ENCODE peak calls at places on chromosomes 16 and 17, in four cellular contexts. J, M, L and W are unnamed samples.

GRCh38 chr17:17736205-17737183 is 55.2 kb downstream of the RAI1 start:
- DNase-seq in L (no peak), M (peak; percentile 43), J (no peak), W (peak; percentile 19)

GRCh38 chr17:75504347-75505151 is 10.8 kb downstream of the CASKIN2 start:
- DNase-seq in L (peak; percentile 84), M (no peak), J (no peak), W (peak; percentile 11)

GRCh38 chr16:55559233-55559632 is 7.3 kb upstream of the CAPNS2 start:
- DNase-seq in M (peak; percentile 73), J (no peak), L (no peak), W (peak; percentile 49)

GRCh38 chr16:51816929-51817328 is 665.9 kb upstream of the SALL1 start:
- DNase-seq in J (no peak), M (peak; percentile 67), L (no peak), W (peak; percentile 87)

GRCh38 chr16:70453891-70454220 is 539 bp upstream of the FCSK start:
- DNase-seq in J (peak; percentile 62), L (no peak), M (no peak), W (no peak)

GRCh38 chr16:30067584-30067916 is 2.0 kb downstream of the ALDOA start:
- DNase-seq in J (no peak), M (no peak), L (no peak), W (no peak)

GRCh38 chr17:17408236-17408794 is 68.5 kb upstream of the MED9 start:
- DNase-seq in L (no peak), M (peak; percentile 61), J (no peak), W (no peak)

GRCh38 chr16:84933774-84934571 is 77.4 kb downstream of the ZDHHC7 start:
- DNase-seq in L (no peak), J (no peak), M (peak; percentile 47), W (no peak)

GRCh38 chr17:78400581-78401240 is 22.3 kb downstream of the PGS1 start:
- DNase-seq in L (no peak), J (no peak), M (no peak), W (no peak)

GRCh38 chr17:7147772-7148171 is 31.4 kb downstream of the ASGR1 start:
- DNase-seq in J (no peak), M (no peak), L (no peak), W (no peak)

GRCh38 chr17:42623732-42624596 is 14.5 kb downstream of the TUBG1 start:
- DNase-seq in L (no peak), J (no peak), M (peak; percentile 38), W (no peak)

GRCh38 chr17:8557176-8557806 is 73.2 kb downstream of the MYH10 start:
- DNase-seq in M (no peak), L (no peak), J (no peak), W (peak; percentile 31)

GRCh38 chr17:76995352-76996105 is 127.3 kb downstream of the MGAT5B start:
- DNase-seq in M (no peak), J (no peak), L (peak; percentile 80), W (no peak)

GRCh38 chr16:19755268-19755667 is 37.2 kb downstream of the IQCK start:
- DNase-seq in L (no peak), J (no peak), M (no peak), W (no peak)

GRCh38 chr16:30652718-30653117 is 2.0 kb downstream of the PRR14 start:
- DNase-seq in J (no peak), M (no peak), L (no peak), W (no peak)

DNA sequence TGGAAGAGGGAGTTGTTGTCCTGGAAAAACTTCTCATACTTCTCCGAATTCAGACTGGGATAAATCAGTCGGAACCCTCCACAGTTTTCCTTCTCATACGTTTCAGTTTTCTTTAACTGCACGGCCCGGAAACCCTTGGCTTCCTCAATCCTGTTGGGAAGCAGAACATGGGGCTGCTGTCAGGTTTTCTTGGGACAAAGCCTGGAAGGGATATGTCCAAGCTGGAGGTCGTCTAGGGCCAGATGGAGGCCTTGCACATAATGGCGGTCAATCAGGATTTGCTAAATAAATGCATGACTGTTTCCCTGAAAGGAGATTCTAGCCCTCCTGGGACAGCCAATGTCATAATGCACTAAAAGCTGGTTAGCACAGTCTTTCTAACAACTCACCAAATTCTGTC is 29.2 kb downstream of the TTLL6 start:
- DNase-seq in L (no peak), J (no peak), M (no peak), W (no peak)
- H2BK120ac ChIP-seq in L (no peak overlapping the region), J (no peak overlapping the region), M (no peak overlapping the region), W (no peak overlapping the region)

DNA sequence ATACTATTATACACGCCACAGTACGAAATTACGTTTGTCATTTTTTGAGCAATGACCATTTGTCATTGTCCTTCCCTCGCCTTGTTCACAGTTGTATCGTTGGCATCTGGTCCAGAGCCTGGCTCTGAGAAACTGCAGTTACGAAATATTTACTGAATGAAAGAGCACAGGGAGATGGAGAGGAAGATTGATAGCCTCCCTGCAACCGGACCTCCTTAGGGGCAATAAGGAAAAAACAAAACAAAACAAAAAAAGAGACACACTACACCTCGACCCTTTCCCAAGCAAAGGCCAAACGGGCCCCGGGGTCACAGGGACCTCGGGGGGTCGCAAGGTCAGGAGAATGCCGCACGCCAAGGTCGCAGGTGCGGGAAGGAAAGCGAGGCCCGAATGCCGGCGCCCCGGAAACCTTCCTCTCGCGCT is 857 bp downstream of the GOT2 start:
- DNase-seq in M (peak; percentile 5), L (no peak), J (no peak), W (peak; percentile 39)
- H3K4ac ChIP-seq in M (no peak overlapping the region), L (no peak overlapping the region), J (no peak overlapping the region), W (no peak overlapping the region)

DNA sequence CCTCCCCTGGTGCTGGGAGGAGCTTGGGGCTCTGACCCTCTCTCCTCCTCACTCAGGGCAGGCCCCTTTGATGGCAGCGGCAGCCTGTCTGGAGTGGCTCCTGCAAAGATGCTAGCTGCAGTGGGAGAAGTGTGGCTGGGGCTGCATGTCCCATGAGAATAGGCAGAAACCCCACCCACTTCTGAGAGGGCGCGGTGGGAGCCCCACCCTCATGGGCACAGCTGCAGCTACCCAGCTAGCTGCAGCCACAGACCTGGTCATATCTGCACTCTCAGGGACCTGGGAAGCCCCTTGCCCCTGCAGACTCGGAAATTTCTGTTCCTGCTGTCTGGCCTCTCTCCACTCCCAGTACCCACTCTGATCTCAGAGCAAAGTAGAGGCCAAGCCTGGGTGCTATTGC is 72.2 kb upstream of the BRD7 start:
- DNase-seq in J (no peak), L (no peak), M (no peak), W (no peak)
- H2AFZ ChIP-seq in J (no peak overlapping the region), L (no peak overlapping the region), M (no peak overlapping the region), W (no peak overlapping the region)

GRCh38 chr16:1818204-1818872 is 8.3 kb downstream of the HAGH start:
- DNase-seq in L (no peak), J (no peak), M (no peak), W (no peak)
- H2BK120ac ChIP-seq in L (no peak overlapping the region), J (no peak overlapping the region), M (no peak overlapping the region), W (no peak overlapping the region)

DNA sequence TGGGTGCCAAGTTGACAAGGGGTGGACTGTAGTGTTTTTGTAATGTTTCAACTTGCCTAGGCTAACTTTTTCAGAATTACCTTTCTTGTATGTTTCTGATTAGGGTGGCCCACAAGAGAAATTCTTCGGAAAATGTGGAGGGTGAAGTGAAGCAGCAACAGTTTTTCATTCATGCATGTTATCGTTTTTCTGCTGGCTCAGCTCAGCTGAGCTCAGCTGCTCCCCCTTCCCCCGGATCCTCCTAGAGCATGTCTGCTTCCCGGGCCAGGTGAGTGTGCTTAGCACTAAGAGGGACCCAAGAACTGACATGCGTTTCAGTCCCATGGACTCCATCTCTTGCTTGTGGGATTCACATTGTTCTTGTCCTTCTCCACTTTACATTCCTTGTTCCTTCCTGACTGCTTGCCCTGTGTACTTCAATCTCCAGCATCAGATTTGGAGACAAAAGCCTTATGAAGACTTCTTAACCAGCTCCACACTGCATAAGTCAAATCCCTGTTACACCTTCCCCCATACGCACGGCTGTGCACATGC is 33.6 kb downstream of the SCPEP1 start:
- DNase-seq in J (no peak), L (peak; percentile 47), M (no peak), W (no peak)
- H3K4ac ChIP-seq in J (no peak overlapping the region), L (no peak overlapping the region), M (no peak overlapping the region), W (no peak overlapping the region)

GRCh38 chr17:60036796-60037677 is 41.7 kb downstream of the HEATR6 start:
- DNase-seq in M (peak; percentile 61), L (peak; percentile 92), J (peak; percentile 62), W (peak; percentile 68)

GRCh38 chr17:60040843-60041242 is 37.9 kb downstream of the HEATR6 start:
- DNase-seq in L (no peak), M (no peak), J (no peak), W (no peak)

GRCh38 chr17:60043846-60044245 is 34.9 kb downstream of the HEATR6 start:
- DNase-seq in L (no peak), M (no peak), J (no peak), W (no peak)

GRCh38 chr17:60039096-60039495 is 39.6 kb downstream of the HEATR6 start:
- DNase-seq in L (no peak), M (no peak), J (no peak), W (no peak)

GRCh38 chr17:60039509-60040442 is 38.9 kb downstream of the HEATR6 start:
- DNase-seq in J (no peak), M (no peak), L (no peak), W (no peak)
- H2AFZ ChIP-seq in J (no peak overlapping the region), M (no peak overlapping the region), L (no peak overlapping the region), W (no peak overlapping the region)

GRCh38 chr16:10782628-10783027 is 36.0 kb downstream of the TVP23A start:
- DNase-seq in L (no peak), J (no peak), M (no peak), W (no peak)

GRCh38 chr16:10776280-10776679 is 32.6 kb downstream of the NUBP1 start:
- DNase-seq in M (no peak), L (no peak), J (no peak), W (no peak)

GRCh38 chr16:10777356-10777755 is 33.7 kb downstream of the NUBP1 start:
- DNase-seq in M (no peak), L (no peak), J (no peak), W (no peak)

GRCh38 chr16:10780628-10781027 is 37.0 kb downstream of the NUBP1 start:
- DNase-seq in J (no peak), M (no peak), L (no peak), W (no peak)
- H2BK120ac ChIP-seq in J (no peak overlapping the region), M (no peak overlapping the region), L (no peak overlapping the region), W (no peak overlapping the region)

DNA sequence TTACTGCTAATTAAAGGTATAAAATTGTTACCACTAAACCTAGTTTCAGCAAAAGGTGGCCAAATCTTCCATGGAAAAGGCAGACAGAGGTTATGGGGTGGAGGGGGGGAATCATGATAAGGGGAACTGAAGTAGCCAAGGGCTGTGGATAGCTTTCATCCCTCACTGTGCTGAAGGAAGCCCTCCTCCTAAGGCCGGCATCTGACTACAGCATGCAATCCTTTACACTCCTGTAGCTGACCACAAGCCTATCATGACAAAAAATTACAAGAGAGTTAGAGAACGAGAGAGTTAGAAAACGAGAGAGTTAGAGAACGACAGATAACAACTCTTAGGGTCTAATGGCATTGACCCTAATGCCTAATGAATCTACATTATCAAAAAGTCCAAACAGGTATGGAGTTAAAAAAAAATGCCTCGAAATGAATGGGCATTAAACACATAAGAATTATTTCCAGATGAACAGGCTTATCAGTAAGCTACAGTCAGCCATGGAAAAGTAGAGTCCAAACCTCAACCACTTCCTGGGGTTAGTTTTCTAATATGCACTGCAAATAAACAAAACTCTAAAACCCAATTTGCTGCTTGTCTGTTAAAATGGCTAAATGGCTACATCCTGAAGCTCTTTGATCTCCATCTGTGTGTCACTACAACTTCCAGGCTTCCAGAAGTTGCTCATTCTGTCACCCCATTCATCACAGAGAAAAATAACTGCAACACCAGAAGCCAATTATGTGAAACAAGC is 29.7 kb downstream of the DUSP14 start:
- DNase-seq in J (no peak), L (no peak), M (peak; percentile 69), W (peak; percentile 21)
- H3K4ac ChIP-seq in J (no peak overlapping the region), L (no peak overlapping the region), M (peak overlapping the region; percentile 6), W (no peak overlapping the region)